ENCODE peak calls at places on chromosome 6, in ten cellular contexts. I is stomach, A is cardiac muscle cell, Q is PC-3, R is A549, P is adrenal gland, T is Peyer's patch, L is breast epithelium, Y is NT2/D1, D is body of pancreas. V is an unnamed sample. For H3K4me1, the result is how much of the 10 kb centered on the place peaks cover.

GRCh38 chr6:128131566-128131965 is 230.7 kb upstream of the THEMIS start:
- DNase-seq in I (no peak), A (no peak), Q (peak), R (no peak), P (no peak), T (no peak), L (no peak), Y (no peak), D (no peak), V (no peak)

GRCh38 chr6:112639436-112639835 is 292.3 kb downstream of the RFPL4B start:
- DNase-seq in I (no peak), A (no peak), Q (peak), R (no peak), P (no peak), T (no peak), L (no peak), Y (no peak), D (no peak), V (no peak)

GRCh38 chr6:139361211-139361610 is 13.2 kb downstream of the CITED2 start:
- DNase-seq in I (no peak), A (no peak), Q (no peak), R (no peak), P (no peak), T (no peak), L (no peak), Y (no peak), D (no peak), V (no peak)

GRCh38 chr6:6546318-6547110 is 42.0 kb upstream of the LY86 start:
- DNase-seq in I (peak), A (peak), Q (peak), R (peak), P (peak), T (no peak), L (no peak), Y (peak), D (peak), V (no peak)

GRCh38 chr6:21748343-21749063 is 155.0 kb downstream of the SOX4 start:
- DNase-seq in I (no peak), A (peak), Q (peak), R (no peak), P (no peak), T (no peak), L (no peak), Y (no peak), D (no peak), V (no peak)

GRCh38 chr6:37258716-37259115 is 772 bp upstream of the TMEM217 start:
- DNase-seq in I (no peak), A (no peak), Q (no peak), R (no peak), P (no peak), T (no peak), L (no peak), Y (no peak), D (no peak), V (no peak)

GRCh38 chr6:36655073-36655847 is 23.3 kb upstream of the CDKN1A start:
- DNase-seq in I (no peak), A (no peak), Q (no peak), R (no peak), P (no peak), T (no peak), L (no peak), Y (no peak), D (no peak), V (no peak)

GRCh38 chr6:41678511-41679084 is 40.3 kb downstream of the MDFI start:
- DNase-seq in I (no peak), A (no peak), Q (no peak), R (no peak), P (peak), T (no peak), L (no peak), Y (no peak), D (no peak), V (no peak)

DNA sequence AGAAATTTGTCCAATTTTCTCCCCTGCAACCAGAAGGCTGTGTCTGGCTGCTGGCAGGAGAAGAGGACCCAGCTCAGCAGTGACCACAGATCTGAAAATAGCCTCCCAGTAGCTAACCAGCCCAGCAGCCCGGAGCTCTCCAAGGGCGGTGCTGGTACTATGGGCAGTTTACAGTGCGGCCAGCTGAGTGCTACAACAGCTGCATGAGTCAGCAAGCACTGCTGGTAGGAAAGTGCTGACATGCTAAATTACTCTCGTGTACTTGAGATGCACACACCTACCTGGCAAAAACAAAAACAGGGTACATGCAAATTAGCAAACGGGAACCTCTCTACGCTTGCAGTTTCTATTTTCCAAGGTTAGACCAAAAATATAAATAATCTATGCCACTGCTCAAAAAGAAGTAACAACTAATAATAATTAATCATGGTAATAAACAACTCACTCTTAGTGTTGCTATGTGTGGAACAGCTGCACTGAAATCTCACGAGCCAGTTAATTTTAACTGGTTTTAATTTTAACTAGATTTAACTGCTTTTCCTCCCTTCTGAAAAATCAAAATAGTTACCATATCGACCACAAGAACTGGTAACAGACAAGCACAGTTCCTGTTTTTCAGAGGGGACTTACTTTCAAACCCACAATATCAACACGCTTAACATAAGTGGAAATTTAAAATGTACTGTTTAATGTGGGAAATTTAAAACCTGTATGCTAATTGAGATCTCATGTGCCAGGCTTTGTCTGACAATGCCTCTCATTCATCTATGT is 10.8 kb downstream of the BACH2 start:
- DNase-seq in I (peak), A (peak), Q (peak), R (peak), P (peak), T (peak), L (peak), Y (no peak), D (peak), V (peak)
- H3K4me1 ChIP-seq in I (under half), A (under half), Q (under half), R (under half), P (under half), T (under half), L (under half), Y (under half), D (under half), V (under half)

DNA sequence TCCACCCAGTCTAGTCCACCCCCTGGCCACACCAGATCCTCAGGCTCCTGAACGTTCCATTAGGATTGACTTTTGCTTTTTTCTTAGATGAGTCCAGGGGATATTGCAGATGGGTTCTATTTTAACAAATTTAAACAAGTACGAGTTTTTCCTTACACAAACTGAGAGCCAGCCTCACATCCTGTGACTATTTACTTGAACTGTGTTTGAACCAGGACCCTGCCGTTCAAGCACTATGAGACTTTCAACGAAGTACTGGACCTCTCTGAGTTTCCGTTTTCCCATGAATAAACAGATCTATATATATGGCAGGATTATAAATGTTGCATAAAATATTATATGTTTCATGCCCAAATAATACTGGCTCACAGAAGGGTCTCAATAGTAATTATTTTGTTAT is 1.4 kb upstream of the METTL24 start:
- DNase-seq in I (no peak), A (no peak), Q (no peak), R (no peak), P (no peak), T (no peak), L (no peak), Y (no peak), D (no peak), V (no peak)
- H3K4me1 ChIP-seq in I (under half), A (under half), Q (under half), R (under half), P (under half), T (under half), L (under half), Y (under half), D (under half), V (under half)

DNA sequence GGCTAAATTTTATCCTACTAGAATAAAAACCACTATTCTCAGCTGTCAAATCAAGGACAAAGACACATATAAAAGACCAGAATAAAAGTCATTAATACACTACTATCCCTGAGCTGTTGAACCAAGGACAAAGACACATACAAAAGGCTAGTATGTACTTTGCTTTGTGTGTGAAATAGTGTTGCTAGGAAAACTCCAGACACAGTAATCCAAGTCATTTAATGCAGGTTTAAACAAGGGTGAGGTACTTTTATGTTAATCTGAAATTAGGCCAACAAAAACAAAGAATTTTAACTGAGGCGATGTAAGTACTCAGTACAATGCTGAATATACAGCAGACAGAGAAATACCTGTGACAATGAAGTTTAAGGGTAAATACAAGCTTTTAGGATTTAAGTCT is 18.9 kb downstream of the GCLC start:
- DNase-seq in I (no peak), A (no peak), Q (no peak), R (no peak), P (no peak), T (no peak), L (no peak), Y (no peak), D (no peak), V (no peak)
- H3K4me1 ChIP-seq in I (half or more), A (under half), Q (under half), R (half or more), P (under half), T (under half), L (under half), Y (under half), D (half or more), V (half or more)

DNA sequence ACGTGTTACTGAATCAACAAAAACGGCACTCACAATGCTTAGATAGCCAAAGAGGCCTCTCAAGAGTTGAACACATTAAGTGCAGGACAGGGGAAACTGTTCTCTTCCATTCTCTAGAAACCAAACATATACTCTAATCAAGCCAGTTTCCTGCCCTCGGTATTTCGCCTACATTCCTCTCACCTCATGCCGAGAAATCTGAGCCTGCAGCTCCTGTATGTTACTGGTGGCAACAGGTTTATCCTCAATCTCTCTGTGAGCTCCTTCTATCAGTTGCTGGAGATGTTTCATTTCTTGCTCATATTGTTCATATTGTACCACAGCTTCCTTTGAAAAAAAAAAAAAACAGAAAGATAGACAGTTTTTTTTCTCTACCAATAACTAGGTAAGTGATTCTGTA is 328.9 kb downstream of the SYNE1 start:
- DNase-seq in I (no peak), A (no peak), Q (no peak), R (no peak), P (no peak), T (no peak), L (no peak), Y (no peak), D (no peak), V (no peak)
- H3K4me1 ChIP-seq in I (under half), A (under half), Q (under half), R (under half), P (under half), T (under half), L (under half), Y (under half), D (under half), V (under half)

V was measured in suprapubic skin.